ENCODE peak calls at places on chromosomes 1 and 21, in seven cellular contexts. F is fibroblast of pulmonary artery; Q is lower lobe of right lung; H is activated T-cell treated with anti-CD3 and anti-CD28 coated beads, Interleukin-2, amount 50 U/mL, for 72 hours; L is HEK293T; T is neuronal stem cell; M is Kasumi-1. X is an unnamed sample.

GRCh38 chr1:110630770-110631663 is 24.9 kb upstream of the KCNA2 start:
- DNase-seq in M (peak; percentile 54), L (peak; percentile 91), T (peak; percentile 69), F (peak; percentile 69), Q (peak; percentile 81), H (peak; percentile 89), X (peak; percentile 82)

GRCh38 chr1:59409525-59409924 is 112.6 kb downstream of the FGGY start:
- DNase-seq in H (no peak), M (no peak), Q (no peak), F (no peak), L (no peak), T (no peak), X (no peak)

GRCh38 chr1:40855513-40855912 is 6.7 kb downstream of the CITED4 start:
- DNase-seq in L (peak; percentile 30), H (peak; percentile 30), T (no peak), F (no peak), Q (no peak), M (peak; percentile 31), X (peak; percentile 29)

GRCh38 chr1:54247858-54248257 is 47.9 kb downstream of the MRPL37 start:
- DNase-seq in Q (no peak), H (no peak), M (no peak), T (no peak), F (no peak), L (no peak), X (no peak)

GRCh38 chr1:31984419-31985347 is 29.0 kb upstream of the KHDRBS1 start:
- DNase-seq in M (no peak), Q (no peak), F (peak; percentile 42), H (peak; percentile 58), L (no peak), T (no peak), X (no peak)

GRCh38 chr1:167128261-167129227 is 34.7 kb downstream of the STYXL2 start:
- DNase-seq in L (no peak), F (no peak), M (no peak), H (no peak), T (no peak), Q (no peak), X (no peak)

GRCh38 chr1:45016767-45017166 is 4.7 kb downstream of the UROD start:
- DNase-seq in Q (no peak), T (no peak), M (no peak), F (no peak), H (no peak), L (no peak), X (no peak)

GRCh38 chr21:32908529-32908928 is 117.2 kb upstream of the OLIG2 start:
- DNase-seq in M (no peak), F (no peak), T (no peak), L (no peak), Q (no peak), H (no peak), X (no peak)

GRCh38 chr1:208216806-208217205 is 27.4 kb downstream of the PLXNA2 start:
- DNase-seq in F (no peak), M (no peak), T (no peak), Q (no peak), H (no peak), L (no peak), X (no peak)

GRCh38 chr1:202148391-202148790 is 3.9 kb upstream of the ARL8A start:
- DNase-seq in M (no peak), T (no peak), F (no peak), L (no peak), Q (no peak), H (no peak), X (no peak)

GRCh38 chr1:92482665-92483441 is 3.9 kb downstream of the GFI1 start:
- DNase-seq in L (no peak), F (no peak), M (no peak), T (peak; percentile 37), Q (peak; percentile 48), H (peak; percentile 38), X (peak; percentile 34)

GRCh38 chr1:25744140-25744581 is 55.8 kb upstream of the SELENON start:
- DNase-seq in M (no peak), T (no peak), H (no peak), Q (peak; percentile 56), F (peak; percentile 73), L (peak; percentile 40), X (peak; percentile 38)

GRCh38 chr1:89710498-89711139 is 77.7 kb downstream of the LRRC8C start:
- DNase-seq in M (no peak), F (no peak), L (no peak), T (no peak), Q (no peak), H (no peak), X (no peak)

GRCh38 chr1:47755368-47755990 is 241.7 kb downstream of the TRABD2B start:
- DNase-seq in Q (no peak), L (peak; percentile 62), F (no peak), T (peak; percentile 38), M (no peak), H (peak; percentile 58), X (peak; percentile 65)

GRCh38 chr1:93056214-93056613 is 22.9 kb upstream of the MTF2 start:
- DNase-seq in Q (no peak), L (peak; percentile 35), F (peak; percentile 52), M (peak; percentile 35), T (no peak), H (no peak), X (peak; percentile 57)

GRCh38 chr1:55589656-55590297 is 374.6 kb upstream of the USP24 start:
- DNase-seq in M (no peak), Q (no peak), L (no peak), T (no peak), H (no peak), F (peak; percentile 58), X (no peak)

GRCh38 chr1:27137544-27138075 is 17.3 kb downstream of the SLC9A1 start:
- DNase-seq in Q (peak; percentile 86), T (no peak), L (no peak), F (no peak), M (no peak), H (no peak), X (peak; percentile 56)

GRCh38 chr1:3089490-3089889 is 20.5 kb downstream of the PRDM16 start:
- DNase-seq in M (no peak), Q (no peak), H (no peak), F (no peak), L (no peak), T (no peak), X (no peak)

GRCh38 chr1:156367386-156368156 is 1.4 kb upstream of the RHBG start:
- DNase-seq in H (no peak), F (no peak), Q (no peak), L (no peak), M (no peak), T (no peak), X (no peak)

GRCh38 chr1:218476385-218476784 is 131.2 kb downstream of the TGFB2 start:
- DNase-seq in T (no peak), F (peak; percentile 76), Q (no peak), H (no peak), M (no peak), L (no peak), X (no peak)

GRCh38 chr1:203401151-203401550 is 50.2 kb upstream of the FMOD start:
- DNase-seq in M (no peak), L (no peak), F (no peak), Q (no peak), H (no peak), T (no peak), X (peak; percentile 56)

GRCh38 chr1:192889082-192889481 is 80.2 kb downstream of the RGS2 start:
- DNase-seq in F (no peak), M (no peak), H (no peak), T (no peak), Q (no peak), L (no peak), X (no peak)

GRCh38 chr21:21463456-21463855 is 465.2 kb downstream of the NCAM2 start:
- DNase-seq in F (peak; percentile 44), L (no peak), T (no peak), Q (no peak), H (no peak), M (no peak), X (no peak)

GRCh38 chr1:210340311-210340710 is 11.6 kb downstream of the HHAT start:
- DNase-seq in M (no peak), T (no peak), H (no peak), F (no peak), L (no peak), Q (no peak), X (no peak)

GRCh38 chr1:205800470-205800869 is 12.5 kb downstream of the SLC41A1 start:
- DNase-seq in T (no peak), F (no peak), Q (no peak), L (no peak), H (no peak), M (no peak), X (no peak)

GRCh38 chr1:233909195-233909594 is 4.7 kb downstream of the SLC35F3 start:
- DNase-seq in T (no peak), Q (no peak), H (no peak), M (no peak), F (no peak), L (no peak), X (no peak)

GRCh38 chr1:215188302-215188950 is 105.9 kb downstream of the KCNK2 start:
- DNase-seq in L (no peak), M (no peak), T (no peak), Q (no peak), F (no peak), H (no peak), X (no peak)

GRCh38 chr21:29245104-29245643 is 53.5 kb upstream of the BACH1 start:
- DNase-seq in Q (no peak), F (no peak), T (no peak), M (no peak), L (no peak), H (peak; percentile 52), X (no peak)